ENCODE peak calls at places on chromosomes 16 and 17, in ten cellular contexts. One of them, this sample, is unnamed.

GRCh38 chr16:50293994-50294855 is 27.9 kb downstream of the ADCY7 start:
- DNase-seq in IMR-90: no peak
- DNase-seq in cardiac muscle cell: no peak
- DNase-seq in endothelial cell of umbilical vein: no peak
- DNase-seq in HL-60: no peak
- DNase-seq in BE2C: no peak
- DNase-seq in K562: no peak
- DNase-seq in transverse colon: no peak
- DNase-seq in HCT116: no peak
- DNase-seq in gastrocnemius medialis: no peak
- DNase-seq in this sample: no peak

GRCh38 chr17:28665994-28666393 is 4.0 kb downstream of the SUPT6H start:
- DNase-seq in gastrocnemius medialis: no peak
- DNase-seq in IMR-90: no peak
- DNase-seq in endothelial cell of umbilical vein: no peak
- DNase-seq in cardiac muscle cell: no peak
- DNase-seq in transverse colon: no peak
- DNase-seq in BE2C: no peak
- DNase-seq in HCT116: no peak
- DNase-seq in K562: no peak
- DNase-seq in HL-60: peak; percentile 9
- DNase-seq in this sample: no peak

GRCh38 chr17:80862978-80863377 is 128.7 kb upstream of the CHMP6 start:
- DNase-seq in K562: no peak
- DNase-seq in endothelial cell of umbilical vein: no peak
- DNase-seq in transverse colon: peak; percentile 3
- DNase-seq in gastrocnemius medialis: no peak
- DNase-seq in IMR-90: no peak
- DNase-seq in HL-60: no peak
- DNase-seq in cardiac muscle cell: no peak
- DNase-seq in BE2C: no peak
- DNase-seq in HCT116: no peak
- DNase-seq in this sample: no peak

GRCh38 chr16:22933173-22933572 is 119.2 kb downstream of the HS3ST2 start:
- DNase-seq in endothelial cell of umbilical vein: peak; percentile 57
- DNase-seq in gastrocnemius medialis: no peak
- DNase-seq in BE2C: no peak
- DNase-seq in cardiac muscle cell: peak; percentile 23
- DNase-seq in HL-60: peak; percentile 6
- DNase-seq in IMR-90: no peak
- DNase-seq in transverse colon: no peak
- DNase-seq in HCT116: no peak
- DNase-seq in K562: no peak
- DNase-seq in this sample: no peak

GRCh38 chr16:4666537-4667202 is 26.7 kb upstream of the NUDT16L1 start:
- DNase-seq in cardiac muscle cell: no peak
- DNase-seq in HCT116: no peak
- DNase-seq in HL-60: no peak
- DNase-seq in K562: no peak
- DNase-seq in endothelial cell of umbilical vein: no peak
- DNase-seq in BE2C: no peak
- DNase-seq in gastrocnemius medialis: no peak
- DNase-seq in transverse colon: no peak
- DNase-seq in IMR-90: no peak
- DNase-seq in this sample: no peak

GRCh38 chr17:30433514-30433913 is 43.7 kb upstream of the GOSR1 start:
- DNase-seq in HCT116: peak; percentile 37
- DNase-seq in gastrocnemius medialis: peak; percentile 26
- DNase-seq in BE2C: no peak
- DNase-seq in HL-60: peak; percentile 31
- DNase-seq in IMR-90: peak; percentile 96
- DNase-seq in endothelial cell of umbilical vein: peak; percentile 98
- DNase-seq in K562: peak; percentile 66
- DNase-seq in transverse colon: no peak
- DNase-seq in cardiac muscle cell: no peak
- DNase-seq in this sample: peak; percentile 59

GRCh38 chr16:70418274-70418992 is 20.5 kb downstream of the ST3GAL2 start:
- DNase-seq in HCT116: no peak
- DNase-seq in cardiac muscle cell: peak; percentile 45
- DNase-seq in IMR-90: no peak
- DNase-seq in BE2C: no peak
- DNase-seq in HL-60: no peak
- DNase-seq in endothelial cell of umbilical vein: no peak
- DNase-seq in gastrocnemius medialis: no peak
- DNase-seq in K562: no peak
- DNase-seq in transverse colon: no peak
- DNase-seq in this sample: no peak

GRCh38 chr16:30054959-30055553 is 10.5 kb upstream of the ALDOA start:
- DNase-seq in transverse colon: peak; percentile 54
- DNase-seq in cardiac muscle cell: peak; percentile 60
- DNase-seq in K562: peak; percentile 80
- DNase-seq in endothelial cell of umbilical vein: peak; percentile 32
- DNase-seq in HCT116: no peak
- DNase-seq in BE2C: peak; percentile 52
- DNase-seq in HL-60: peak; percentile 61
- DNase-seq in gastrocnemius medialis: no peak
- DNase-seq in IMR-90: no peak
- DNase-seq in this sample: no peak

GRCh38 chr17:11935734-11936406 is 61.4 kb downstream of the ZNF18 start:
- DNase-seq in transverse colon: peak; percentile 67
- DNase-seq in gastrocnemius medialis: no peak
- DNase-seq in endothelial cell of umbilical vein: peak; percentile 14
- DNase-seq in BE2C: peak; percentile 24
- DNase-seq in K562: peak; percentile 74
- DNase-seq in IMR-90: peak; percentile 33
- DNase-seq in cardiac muscle cell: peak; percentile 68
- DNase-seq in HL-60: peak; percentile 34
- DNase-seq in HCT116: peak; percentile 43
- DNase-seq in this sample: no peak

GRCh38 chr17:42647778-42648177 is 11.3 kb upstream of the TUBG2 start:
- DNase-seq in endothelial cell of umbilical vein: no peak
- DNase-seq in K562: no peak
- DNase-seq in gastrocnemius medialis: no peak
- DNase-seq in transverse colon: no peak
- DNase-seq in HL-60: no peak
- DNase-seq in cardiac muscle cell: no peak
- DNase-seq in BE2C: no peak
- DNase-seq in IMR-90: no peak
- DNase-seq in HCT116: no peak
- DNase-seq in this sample: no peak

DNA sequence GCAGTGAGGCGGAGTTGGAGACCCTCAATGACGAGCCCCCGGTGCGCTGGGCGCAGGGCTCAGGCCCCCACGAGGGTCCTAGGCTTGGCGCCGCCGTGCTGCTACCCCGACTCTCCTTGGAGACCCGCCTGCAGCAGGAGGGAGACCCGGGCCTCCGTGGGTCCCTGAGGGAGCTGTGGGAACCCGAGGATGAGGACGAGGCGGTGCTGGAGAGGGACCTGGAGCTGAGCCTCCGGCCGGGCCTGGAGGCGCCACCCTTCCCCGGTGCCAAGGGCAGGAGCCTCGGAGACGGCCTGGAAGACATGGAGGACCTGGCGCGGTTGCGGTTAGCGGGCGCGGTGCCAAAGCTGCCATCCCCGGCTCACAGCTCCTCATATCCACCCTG is 2.3 kb downstream of the MYO15B start:
- DNase-seq in IMR-90: no peak
- DNase-seq in cardiac muscle cell: no peak
- DNase-seq in HCT116: no peak
- DNase-seq in BE2C: no peak
- DNase-seq in K562: no peak
- DNase-seq in gastrocnemius medialis: no peak
- DNase-seq in endothelial cell of umbilical vein: no peak
- DNase-seq in HL-60: no peak
- DNase-seq in transverse colon: peak; percentile 36
- DNase-seq in this sample: no peak
- H3K4me3 ChIP-seq in IMR-90: no peak overlapping the region
- H3K4me3 ChIP-seq in cardiac muscle cell: peak overlapping the region; percentile 27
- H3K4me3 ChIP-seq in HCT116: peak overlapping the region; percentile 38
- H3K4me3 ChIP-seq in BE2C: peak overlapping the region; percentile 51
- H3K4me3 ChIP-seq in K562: peak overlapping the region; percentile 53
- H3K4me3 ChIP-seq in gastrocnemius medialis: peak overlapping the region; percentile 70
- H3K4me3 ChIP-seq in endothelial cell of umbilical vein: no peak overlapping the region
- H3K4me3 ChIP-seq in HL-60: no peak overlapping the region
- H3K4me3 ChIP-seq in transverse colon: no peak overlapping the region
- H3K4me3 ChIP-seq in this sample: peak overlapping the region; percentile 54

GRCh38 chr17:18896146-18896545 is 38.2 kb downstream of the PRPSAP2 start:
- DNase-seq in gastrocnemius medialis: no peak
- DNase-seq in IMR-90: no peak
- DNase-seq in BE2C: no peak
- DNase-seq in transverse colon: no peak
- DNase-seq in HL-60: no peak
- DNase-seq in K562: no peak
- DNase-seq in HCT116: no peak
- DNase-seq in cardiac muscle cell: no peak
- DNase-seq in endothelial cell of umbilical vein: peak; percentile 31
- DNase-seq in this sample: no peak

GRCh38 chr17:18891541-18891940 is 33.6 kb downstream of the PRPSAP2 start:
- DNase-seq in transverse colon: no peak
- DNase-seq in cardiac muscle cell: no peak
- DNase-seq in IMR-90: no peak
- DNase-seq in endothelial cell of umbilical vein: no peak
- DNase-seq in HL-60: no peak
- DNase-seq in HCT116: no peak
- DNase-seq in BE2C: no peak
- DNase-seq in K562: no peak
- DNase-seq in gastrocnemius medialis: no peak
- DNase-seq in this sample: no peak

DNA sequence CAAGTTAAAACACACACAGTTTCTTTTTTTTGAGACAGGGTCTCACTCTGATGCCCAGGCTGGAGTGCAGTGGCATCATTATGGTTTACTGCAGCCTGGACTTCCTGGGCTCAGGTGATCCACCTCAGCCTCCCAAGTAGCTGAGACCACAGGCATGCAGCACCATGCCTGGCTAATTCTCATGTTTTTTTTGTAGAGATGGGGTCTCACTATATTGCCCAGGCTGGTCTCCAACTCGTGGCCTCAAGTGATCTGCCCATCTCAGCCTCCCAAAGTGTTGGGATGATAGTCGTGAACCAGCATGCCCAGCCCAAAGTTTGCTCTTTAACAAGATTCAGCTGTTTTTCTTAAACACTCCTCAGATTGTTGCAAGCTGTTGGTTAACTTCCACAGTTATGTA is 39.0 kb downstream of the PRPSAP2 start:
- DNase-seq in transverse colon: no peak
- DNase-seq in BE2C: no peak
- DNase-seq in IMR-90: no peak
- DNase-seq in endothelial cell of umbilical vein: no peak
- DNase-seq in K562: no peak
- DNase-seq in HL-60: no peak
- DNase-seq in HCT116: no peak
- DNase-seq in cardiac muscle cell: no peak
- DNase-seq in gastrocnemius medialis: no peak
- DNase-seq in this sample: no peak
- TF ChIP-seq CTCF in transverse colon: no peak
- TF ChIP-seq CTCF in BE2C: no peak
- TF ChIP-seq CTCF in IMR-90: no peak
- TF ChIP-seq CTCF in endothelial cell of umbilical vein: no peak
- TF ChIP-seq CTCF in K562: no peak
- TF ChIP-seq CTCF in HL-60: no peak
- TF ChIP-seq CTCF in HCT116: no peak
- TF ChIP-seq CTCF in cardiac muscle cell: no peak
- TF ChIP-seq CTCF in gastrocnemius medialis: no peak
- TF ChIP-seq CTCF in this sample: no peak

GRCh38 chr17:48462946-48463345 is 32.9 kb upstream of the SKAP1 start:
- DNase-seq in HL-60: no peak
- DNase-seq in gastrocnemius medialis: no peak
- DNase-seq in transverse colon: no peak
- DNase-seq in K562: no peak
- DNase-seq in endothelial cell of umbilical vein: no peak
- DNase-seq in IMR-90: no peak
- DNase-seq in cardiac muscle cell: peak; percentile 71
- DNase-seq in HCT116: no peak
- DNase-seq in BE2C: peak; percentile 10
- DNase-seq in this sample: no peak
- H3K27me3 ChIP-seq in HL-60: peaks cover 3% of the 10 kb centered on the region
- H3K27me3 ChIP-seq in gastrocnemius medialis: no peaks in the 10 kb centered on the region
- H3K27me3 ChIP-seq in transverse colon: peaks cover 8% of the 10 kb centered on the region
- H3K27me3 ChIP-seq in K562: no peaks in the 10 kb centered on the region
- H3K27me3 ChIP-seq in endothelial cell of umbilical vein: peaks cover 48% of the 10 kb centered on the region
- H3K27me3 ChIP-seq in IMR-90: peaks cover 38% of the 10 kb centered on the region
- H3K27me3 ChIP-seq in cardiac muscle cell: peaks cover 21% of the 10 kb centered on the region
- H3K27me3 ChIP-seq in HCT116: no peaks in the 10 kb centered on the region
- H3K27me3 ChIP-seq in BE2C: peaks cover 75% of the 10 kb centered on the region
- H3K27me3 ChIP-seq in this sample: peaks cover 21% of the 10 kb centered on the region

GRCh38 chr17:39666601-39667261 is 1.5 kb upstream of the PNMT start:
- DNase-seq in K562: peak; percentile 70
- DNase-seq in HL-60: no peak
- DNase-seq in IMR-90: no peak
- DNase-seq in BE2C: no peak
- DNase-seq in cardiac muscle cell: no peak
- DNase-seq in endothelial cell of umbilical vein: no peak
- DNase-seq in transverse colon: no peak
- DNase-seq in gastrocnemius medialis: peak; percentile 94
- DNase-seq in HCT116: no peak
- DNase-seq in this sample: no peak

GRCh38 chr17:39665642-39666221 is 583 bp downstream of the TCAP start:
- DNase-seq in cardiac muscle cell: no peak
- DNase-seq in endothelial cell of umbilical vein: no peak
- DNase-seq in gastrocnemius medialis: peak; percentile 88
- DNase-seq in K562: no peak
- DNase-seq in HL-60: peak; percentile 16
- DNase-seq in HCT116: no peak
- DNase-seq in transverse colon: no peak
- DNase-seq in IMR-90: no peak
- DNase-seq in BE2C: peak; percentile 46
- DNase-seq in this sample: no peak

GRCh38 chr17:39668141-39668924 is at the start of gene PNMT:
- DNase-seq in cardiac muscle cell: peak; percentile 88
- DNase-seq in gastrocnemius medialis: peak; percentile 75
- DNase-seq in K562: peak; percentile 89
- DNase-seq in transverse colon: peak; percentile 81
- DNase-seq in HL-60: peak; percentile 58
- DNase-seq in BE2C: peak; percentile 88
- DNase-seq in endothelial cell of umbilical vein: peak; percentile 48
- DNase-seq in IMR-90: peak; percentile 39
- DNase-seq in HCT116: no peak
- DNase-seq in this sample: no peak

GRCh38 chr17:39666231-39666600 is 1.1 kb downstream of the TCAP start:
- DNase-seq in HCT116: no peak
- DNase-seq in K562: no peak
- DNase-seq in IMR-90: no peak
- DNase-seq in endothelial cell of umbilical vein: no peak
- DNase-seq in HL-60: no peak
- DNase-seq in transverse colon: no peak
- DNase-seq in gastrocnemius medialis: no peak
- DNase-seq in BE2C: no peak
- DNase-seq in cardiac muscle cell: no peak
- DNase-seq in this sample: no peak

GRCh38 chr17:39667262-39668140 is 752 bp upstream of the PNMT start:
- DNase-seq in endothelial cell of umbilical vein: no peak
- DNase-seq in HL-60: no peak
- DNase-seq in K562: peak; percentile 92
- DNase-seq in gastrocnemius medialis: peak; percentile 58
- DNase-seq in HCT116: no peak
- DNase-seq in BE2C: peak; percentile 38
- DNase-seq in cardiac muscle cell: peak; percentile 52
- DNase-seq in IMR-90: no peak
- DNase-seq in transverse colon: peak; percentile 49
- DNase-seq in this sample: no peak
- H3K4me3 ChIP-seq in endothelial cell of umbilical vein: no peak overlapping the region
- H3K4me3 ChIP-seq in HL-60: no peak overlapping the region
- H3K4me3 ChIP-seq in K562: peak overlapping the region; percentile 51
- H3K4me3 ChIP-seq in gastrocnemius medialis: peak overlapping the region; percentile 57
- H3K4me3 ChIP-seq in HCT116: no peak overlapping the region
- H3K4me3 ChIP-seq in BE2C: peak overlapping the region; percentile 53
- H3K4me3 ChIP-seq in cardiac muscle cell: peak overlapping the region; percentile 36
- H3K4me3 ChIP-seq in IMR-90: no peak overlapping the region
- H3K4me3 ChIP-seq in transverse colon: no peak overlapping the region
- H3K4me3 ChIP-seq in this sample: no peak overlapping the region

GRCh38 chr17:40714473-40714872 is 10.9 kb upstream of the KRT24 start:
- DNase-seq in HCT116: no peak
- DNase-seq in endothelial cell of umbilical vein: no peak
- DNase-seq in IMR-90: no peak
- DNase-seq in cardiac muscle cell: no peak
- DNase-seq in gastrocnemius medialis: no peak
- DNase-seq in HL-60: no peak
- DNase-seq in transverse colon: no peak
- DNase-seq in BE2C: no peak
- DNase-seq in K562: no peak
- DNase-seq in this sample: no peak
- TF ChIP-seq CTCF in HCT116: no peak
- TF ChIP-seq CTCF in endothelial cell of umbilical vein: no peak
- TF ChIP-seq CTCF in IMR-90: no peak
- TF ChIP-seq CTCF in cardiac muscle cell: no peak
- TF ChIP-seq CTCF in gastrocnemius medialis: no peak
- TF ChIP-seq CTCF in HL-60: no peak
- TF ChIP-seq CTCF in transverse colon: no peak
- TF ChIP-seq CTCF in BE2C: no peak
- TF ChIP-seq CTCF in K562: no peak
- TF ChIP-seq CTCF in this sample: no peak